ENCODE peak calls at places on chromosomes 7 and 10, in five cellular contexts. L is tibial nerve, A is suprapubic skin, N is transverse colon, Z is H1. E is an unnamed sample. For H3K27me3 and H3K4me1, the result is how much of the 10 kb centered on the place peaks cover.

GRCh38 chr10:8054498-8055407 is at the start of gene GATA3:
- DNase-seq in Z (peak), N (peak), A (no peak), L (no peak), E (no peak)

GRCh38 chr7:130419652-130420051 is 21.2 kb downstream of the CEP41 start:
- DNase-seq in N (no peak), L (no peak), A (no peak), Z (no peak), E (no peak)

GRCh38 chr10:129097776-129098175 is 369.3 kb upstream of the MGMT start:
- DNase-seq in L (no peak), N (no peak), Z (no peak), A (peak), E (no peak)

GRCh38 chr7:727104-727805 is at the start of gene PRKAR1B:
- DNase-seq in A (peak), Z (peak), N (peak), L (no peak), E (peak)

GRCh38 chr10:114405011-114405350 is 679 bp upstream of the AFAP1L2 start:
- DNase-seq in A (no peak), N (peak), L (no peak), Z (no peak), E (no peak)

GRCh38 chr7:44964384-44964830 is 14.4 kb downstream of the MYO1G start:
- DNase-seq in L (no peak), N (no peak), A (no peak), Z (peak), E (no peak)

GRCh38 chr10:89861584-89862287 is 160.3 kb downstream of the KIF20B start:
- DNase-seq in Z (no peak), L (no peak), A (no peak), N (no peak), E (no peak)

GRCh38 chr10:101607124-101607523 is 19.0 kb downstream of the DPCD start:
- DNase-seq in Z (no peak), N (no peak), L (no peak), A (no peak), E (no peak)

GRCh38 chr7:105028004-105028403 is 14.0 kb downstream of the KMT2E start:
- DNase-seq in A (no peak), N (no peak), L (no peak), Z (no peak), E (no peak)

GRCh38 chr7:28296571-28297483 is 115.5 kb upstream of the CREB5 start:
- DNase-seq in A (no peak), Z (peak), N (peak), L (no peak), E (no peak)

GRCh38 chr7:78620931-78621330 is 822.4 kb downstream of the PHTF2 start:
- DNase-seq in L (no peak), A (no peak), Z (no peak), N (no peak), E (no peak)

GRCh38 chr10:127576011-127576410 is 26.9 kb downstream of the NPS start:
- DNase-seq in Z (no peak), L (no peak), A (no peak), N (no peak), E (no peak)

GRCh38 chr7:16918288-16918895 is 36.6 kb upstream of the AGR3 start:
- DNase-seq in L (peak), Z (no peak), N (no peak), A (no peak), E (no peak)

GRCh38 chr10:112583236-112583919 is 136.4 kb downstream of the VTI1A start:
- DNase-seq in N (no peak), Z (no peak), A (no peak), L (no peak), E (no peak)

GRCh38 chr10:128130051-128130450 is 3.8 kb upstream of the MKI67 start:
- DNase-seq in Z (no peak), A (no peak), N (no peak), L (no peak), E (no peak)

GRCh38 chr7:116434820-116435341 is 64.7 kb upstream of the CAV2 start:
- DNase-seq in N (no peak), A (no peak), Z (no peak), L (no peak), E (no peak)

GRCh38 chr10:58859541-58859940 is 316.9 kb upstream of the PHYHIPL start:
- DNase-seq in Z (no peak), A (no peak), N (no peak), L (no peak), E (no peak)

GRCh38 chr10:11742009-11742778 is at the start of gene ECHDC3:
- DNase-seq in Z (peak), N (peak), L (no peak), A (peak), E (no peak)

GRCh38 chr10:22222236-22223190 is 4.7 kb upstream of the EBLN1 start:
- DNase-seq in Z (no peak), L (no peak), A (no peak), N (no peak), E (no peak)

GRCh38 chr7:112449353-112449752 is 907 bp upstream of the IFRD1 start:
- DNase-seq in N (peak), Z (no peak), A (no peak), L (no peak), E (no peak)

GRCh38 chr10:42955493-42955889 is 121.4 kb upstream of the RET start:
- DNase-seq in N (no peak), Z (no peak), L (no peak), A (peak), E (peak)

GRCh38 chr10:58698777-58699356 is 186.2 kb downstream of the BICC1 start:
- DNase-seq in Z (no peak), A (no peak), N (no peak), L (no peak), E (no peak)

GRCh38 chr7:47786557-47787248 is 161.6 kb downstream of the PKD1L1 start:
- DNase-seq in N (peak), A (no peak), Z (peak), L (peak), E (peak)
- TF ChIP-seq EP300 in N (no peak), A (no peak), Z (no peak), L (peak), E (peak)

DNA sequence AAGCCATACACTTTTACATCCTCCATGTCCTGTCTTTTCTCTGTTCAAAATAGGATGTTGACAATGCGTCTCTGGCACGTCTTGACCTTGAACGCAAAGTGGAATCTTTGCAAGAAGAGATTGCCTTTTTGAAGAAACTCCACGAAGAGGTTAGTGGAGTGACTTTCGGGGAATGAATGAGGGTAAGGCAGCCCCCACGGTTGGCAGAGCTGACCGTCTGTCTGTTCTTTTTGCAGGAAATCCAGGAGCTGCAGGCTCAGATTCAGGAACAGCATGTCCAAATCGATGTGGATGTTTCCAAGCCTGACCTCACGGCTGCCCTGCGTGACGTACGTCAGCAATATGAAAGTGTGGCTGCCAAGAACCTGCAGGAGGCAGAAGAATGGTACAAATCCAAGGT is 5.5 kb downstream of the VIM start:
- DNase-seq in A (no peak), L (no peak), N (peak), Z (no peak), E (peak)
- H3K27me3 ChIP-seq in A (under half), L (under half), N (under half), Z (under half), E (under half)

DNA sequence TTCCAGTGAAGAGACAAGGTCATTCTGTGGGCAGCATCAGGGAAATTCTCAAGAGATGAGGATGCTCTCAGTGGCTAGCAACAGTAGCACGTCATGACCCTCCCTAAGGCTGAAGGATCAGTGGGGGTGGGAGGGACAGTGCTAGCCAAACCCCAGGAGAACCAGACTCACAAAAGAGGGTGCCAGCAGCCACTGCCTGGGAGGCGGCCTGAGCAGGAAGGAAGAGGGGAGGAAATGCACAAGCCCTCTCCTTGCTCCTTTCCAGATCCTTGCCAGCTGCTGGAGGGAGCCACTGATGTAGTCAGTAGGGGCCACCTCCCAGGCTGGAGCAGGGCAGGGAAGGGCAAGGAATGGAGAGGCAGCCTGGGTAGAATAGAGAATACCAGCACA is 302.7 kb downstream of the RPS24 start:
- DNase-seq in L (no peak), A (no peak), Z (peak), N (no peak), E (no peak)
- H3K4me1 ChIP-seq in L (under half), A (under half), Z (under half), N (under half), E (under half)

GRCh38 chr7:25815711-25816110 is 336.3 kb upstream of the NFE2L3 start:
- DNase-seq in N (no peak), Z (no peak), A (no peak), L (no peak), E (no peak)

GRCh38 chr7:25812086-25812855 is 339.7 kb upstream of the NFE2L3 start:
- DNase-seq in Z (no peak), L (no peak), A (no peak), N (no peak), E (no peak)

GRCh38 chr7:25809441-25809840 is 342.6 kb upstream of the NFE2L3 start:
- DNase-seq in A (no peak), L (no peak), Z (no peak), N (no peak), E (no peak)

GRCh38 chr7:25813381-25813780 is 338.6 kb upstream of the NFE2L3 start:
- DNase-seq in N (no peak), Z (no peak), A (no peak), L (no peak), E (no peak)
- TF ChIP-seq EP300 in N (no peak), Z (no peak), A (no peak), L (no peak), E (no peak)

GRCh38 chr10:75407296-75407715 is 5.7 kb upstream of the ZNF503 start:
- DNase-seq in L (no peak), N (no peak), Z (peak), A (no peak), E (no peak)

GRCh38 chr10:75407716-75408511 is 6.3 kb upstream of the ZNF503 start:
- DNase-seq in L (no peak), A (no peak), Z (no peak), N (peak), E (no peak)

GRCh38 chr10:75405201-75406143 is 3.9 kb upstream of the ZNF503 start:
- DNase-seq in Z (peak), L (no peak), A (no peak), N (peak), E (no peak)

GRCh38 chr10:75404335-75405200 is 3.0 kb upstream of the ZNF503 start:
- DNase-seq in N (peak), Z (peak), L (no peak), A (peak), E (no peak)

DNA sequence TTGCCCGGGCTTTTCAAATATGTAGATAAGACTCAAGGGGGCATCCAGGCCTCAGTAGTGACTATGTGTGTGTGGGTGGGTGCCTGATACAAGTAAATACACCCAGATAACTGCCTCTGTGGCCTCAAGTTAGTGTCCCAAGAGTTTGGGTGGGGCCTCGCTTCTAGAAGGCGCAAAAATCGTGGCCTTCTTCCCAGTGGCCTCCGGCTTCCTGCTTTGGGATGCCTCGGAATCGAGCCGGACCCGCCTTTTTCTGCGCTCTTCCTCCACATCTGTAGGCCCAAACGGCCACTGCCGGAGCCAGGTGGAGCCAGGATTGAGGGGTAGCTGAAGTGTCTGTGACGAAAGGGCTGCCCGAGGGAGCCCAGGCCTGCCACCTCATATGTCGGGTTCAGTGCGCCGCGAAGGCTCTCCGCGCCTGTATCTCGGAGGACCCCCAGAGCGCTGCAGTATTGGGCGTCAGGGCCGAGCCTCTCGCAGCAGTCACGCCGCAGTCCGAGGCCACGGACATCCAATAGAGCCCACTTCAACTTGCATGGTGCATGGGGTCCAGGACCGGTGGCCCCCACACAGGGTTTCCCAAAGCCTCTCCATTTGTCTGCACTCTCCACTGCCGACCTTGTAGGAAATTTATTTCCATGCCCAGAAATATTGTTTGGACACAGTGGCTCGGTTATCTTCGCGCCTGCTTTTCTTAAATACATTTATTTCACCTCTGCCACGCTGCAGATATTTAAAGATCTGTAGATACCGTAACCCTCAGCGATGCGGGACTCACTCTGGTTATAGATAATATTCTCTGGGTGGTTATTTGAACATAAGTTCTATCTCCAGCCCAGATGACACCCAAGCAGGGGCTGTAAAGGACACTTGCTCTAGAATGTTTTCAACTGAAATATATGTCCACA is 4.8 kb upstream of the ZNF503 start:
- DNase-seq in Z (peak), L (no peak), N (no peak), A (no peak), E (no peak)
- H3K27me3 ChIP-seq in Z (half or more), L (under half), N (under half), A (under half), E (under half)

GRCh38 chr10:102631525-102632393 is 12.5 kb upstream of the TRIM8 start:
- DNase-seq in L (no peak), A (no peak), Z (no peak), N (no peak), E (no peak)

GRCh38 chr10:102633282-102633681 is 11.0 kb upstream of the TRIM8 start:
- DNase-seq in N (no peak), A (no peak), L (no peak), Z (no peak), E (no peak)

GRCh38 chr10:102633848-102634247 is 10.4 kb upstream of the TRIM8 start:
- DNase-seq in N (no peak), Z (no peak), A (no peak), L (no peak), E (no peak)

GRCh38 chr10:102630663-102631062 is 13.6 kb upstream of the TRIM8 start:
- DNase-seq in N (no peak), L (no peak), Z (no peak), A (no peak), E (peak)

GRCh38 chr10:102632394-102633062 is 11.8 kb upstream of the TRIM8 start:
- DNase-seq in N (no peak), Z (no peak), L (no peak), A (no peak), E (no peak)
- H3K4me1 ChIP-seq in N (half or more), Z (half or more), L (under half), A (under half), E (under half)

E was measured in sigmoid colon.